ENCODE peak calls at places on chromosomes 3 and 15, in four cellular contexts. J is iPS-NIHi11, T is iris pigment epithelial cell, C is substantia nigra. Z is an unnamed sample.

GRCh38 chr15:77546870-77547269 is 85.8 kb downstream of the LINGO1 start:
- DNase-seq in J (no peak), T (no peak), C (no peak), Z (no peak)

GRCh38 chr3:192128922-192129321 is 598.4 kb downstream of the FGF12 start:
- DNase-seq in J (no peak), T (no peak), C (no peak), Z (no peak)

GRCh38 chr3:193590088-193590856 is 2.7 kb upstream of the OPA1 start:
- DNase-seq in J (peak; percentile 33), T (peak; percentile 87), C (no peak), Z (no peak)

GRCh38 chr3:148255981-148256969 is 441.4 kb upstream of the AGTR1 start:
- DNase-seq in J (no peak), T (no peak), C (no peak), Z (no peak)

GRCh38 chr15:44810237-44810636 is 73.9 kb downstream of the TRIM69 start:
- DNase-seq in J (no peak), T (no peak), C (no peak), Z (no peak)

GRCh38 chr3:187975571-187976360 is 178.2 kb upstream of the LPP start:
- DNase-seq in J (peak; percentile 44), T (peak; percentile 46), C (no peak), Z (no peak)

GRCh38 chr3:102447272-102447671 is 12.5 kb downstream of the ZPLD1 start:
- DNase-seq in J (no peak), T (peak; percentile 80), C (no peak), Z (no peak)

GRCh38 chr3:120306519-120307455 is 21.8 kb upstream of the GPR156 start:
- DNase-seq in J (no peak), T (no peak), C (no peak), Z (no peak)

GRCh38 chr3:113698891-113699465 is 2.5 kb upstream of the USF3 start:
- DNase-seq in J (peak; percentile 45), T (peak; percentile 34), C (peak; percentile 1), Z (no peak)